ENCODE peak calls at places on chromosomes 13 and 19, in five cellular contexts. Q, K, E, I and M are unnamed samples.

GRCh38 chr19:3547301-3547731 is 8.3 kb downstream of the TEKTIP1 start:
- DNase-seq in E (peak; percentile 33), I (no peak), K (no peak), Q (no peak), M (no peak)

GRCh38 chr19:14383898-14384669 is 2.8 kb downstream of the ADGRE5 start:
- DNase-seq in E (peak; percentile 70), I (peak; percentile 55), Q (no peak), K (peak; percentile 60), M (no peak)

GRCh38 chr13:113794764-113795173 is 35.7 kb downstream of the TMEM255B start:
- DNase-seq in E (no peak), K (no peak), I (no peak), Q (no peak), M (no peak)

GRCh38 chr13:76226941-76227340 is 590.8 kb downstream of the LMO7 start:
- DNase-seq in I (no peak), E (peak; percentile 25), Q (no peak), K (no peak), M (no peak)

GRCh38 chr13:41418027-41418426 is 39.3 kb upstream of the RGCC start:
- DNase-seq in Q (no peak), I (peak; percentile 78), K (no peak), E (peak; percentile 47), M (no peak)

GRCh38 chr13:94063096-94063495 is 416.4 kb downstream of the DCT start:
- DNase-seq in Q (no peak), K (no peak), E (peak; percentile 49), I (peak; percentile 36), M (no peak)

GRCh38 chr19:29741776-29742175 is 26.7 kb upstream of the C19orf12 start:
- DNase-seq in I (no peak), Q (no peak), K (no peak), E (no peak), M (no peak)

GRCh38 chr13:36431204-36432105 is 840 bp upstream of the CCNA1 start:
- DNase-seq in K (no peak), E (peak; percentile 48), I (no peak), Q (no peak), M (no peak)

GRCh38 chr13:80235131-80235530 is 105.8 kb downstream of the SPRY2 start:
- DNase-seq in I (peak; percentile 70), K (no peak), E (no peak), Q (no peak), M (no peak)

GRCh38 chr13:36089130-36089529 is 42.1 kb downstream of the DCLK1 start:
- DNase-seq in Q (no peak), I (no peak), E (no peak), K (no peak), M (no peak)

GRCh38 chr19:39144487-39145071 is 19.0 kb downstream of the PAK4 start:
- DNase-seq in Q (no peak), E (no peak), I (no peak), K (no peak), M (no peak)

GRCh38 chr19:33419763-33420080 is 46.2 kb downstream of the CEBPG start:
- DNase-seq in E (no peak), K (no peak), I (no peak), Q (no peak), M (no peak)

GRCh38 chr19:1747285-1748114 is 5.8 kb upstream of the ONECUT3 start:
- DNase-seq in Q (peak; percentile 14), I (peak; percentile 81), E (no peak), K (no peak), M (no peak)

GRCh38 chr13:39481493-39481892 is 121.5 kb downstream of the LHFPL6 start:
- DNase-seq in K (no peak), Q (no peak), I (no peak), E (no peak), M (no peak)

GRCh38 chr13:45082964-45083363 is 37.3 kb upstream of the GTF2F2 start:
- DNase-seq in E (no peak), Q (no peak), I (peak; percentile 67), K (no peak), M (no peak)

GRCh38 chr13:27273658-27274425 is 3.2 kb downstream of the RASL11A start:
- DNase-seq in K (no peak), Q (no peak), I (peak; percentile 78), E (no peak), M (no peak)

GRCh38 chr19:20313894-20314293 is 146.9 kb downstream of the ZNF486 start:
- DNase-seq in I (no peak), Q (no peak), E (no peak), K (no peak), M (no peak)

GRCh38 chr19:18234194-18234593 is 8.0 kb upstream of the PDE4C start:
- DNase-seq in K (no peak), I (no peak), E (no peak), Q (no peak), M (no peak)

GRCh38 chr19:16626796-16627193 is 1.2 kb downstream of the MED26 start:
- DNase-seq in I (no peak), K (no peak), Q (no peak), E (peak; percentile 39), M (no peak)

GRCh38 chr13:100544866-100545683 is 43.5 kb downstream of the GGACT start:
- DNase-seq in K (no peak), Q (no peak), E (no peak), I (no peak), M (no peak)

GRCh38 chr13:93364166-93364565 is 137.6 kb downstream of the GPC6 start:
- DNase-seq in K (no peak), Q (no peak), I (peak; percentile 21), E (peak; percentile 3), M (no peak)

GRCh38 chr13:39484506-39485313 is 118.3 kb downstream of the LHFPL6 start:
- DNase-seq in Q (no peak), E (no peak), K (no peak), I (peak; percentile 75), M (no peak)

GRCh38 chr19:8363803-8364771 is at the start of gene ANGPTL4:
- DNase-seq in K (peak; percentile 78), I (peak; percentile 85), Q (peak; percentile 57), E (peak; percentile 94), M (no peak)

GRCh38 chr19:13399746-13400145 is 106.5 kb downstream of the CACNA1A start:
- DNase-seq in Q (no peak), K (no peak), E (no peak), I (no peak), M (no peak)

GRCh38 chr13:96279904-96280303 is 190.0 kb downstream of the HS6ST3 start:
- DNase-seq in K (no peak), I (no peak), Q (no peak), E (no peak), M (no peak)

GRCh38 chr19:57465680-57466381 is 8.9 kb upstream of the VN1R1 start:
- DNase-seq in I (peak; percentile 3), Q (no peak), E (no peak), K (peak; percentile 17), M (no peak)

GRCh38 chr19:8127311-8127710 is 22.1 kb downstream of the FBN3 start:
- DNase-seq in K (no peak), E (no peak), Q (no peak), I (no peak), M (no peak)

GRCh38 chr13:74210693-74211393 is 76.6 kb upstream of the KLF12 start:
- DNase-seq in Q (no peak), I (peak; percentile 89), E (peak; percentile 87), K (no peak), M (no peak)

GRCh38 chr13:30047154-30047874 is 196.9 kb upstream of the UBL3 start:
- DNase-seq in K (no peak), E (peak; percentile 12), Q (no peak), I (no peak), M (no peak)